ENCODE peak calls at places on chromosomes 7 and 10, in four cellular contexts. P, I, K and O are unnamed samples.

GRCh38 chr10:62803993-62804383 is 532 bp upstream of the ADO start:
- DNase-seq in P (no peak), I (no peak), K (no peak), O (no peak)

GRCh38 chr10:131847241-131847783 is 53.5 kb upstream of the PPP2R2D start:
- DNase-seq in P (no peak), I (no peak), K (peak; percentile 6), O (no peak)

GRCh38 chr10:58756126-58756525 is 243.5 kb downstream of the BICC1 start:
- DNase-seq in P (no peak), I (no peak), K (no peak), O (no peak)

GRCh38 chr10:51718804-51719291 is 19.5 kb upstream of the CSTF2T start:
- DNase-seq in P (no peak), I (no peak), K (no peak), O (no peak)

GRCh38 chr7:30240401-30240800 is 44.0 kb upstream of the ZNRF2 start:
- DNase-seq in P (no peak), I (no peak), K (no peak), O (no peak)

GRCh38 chr7:78215199-78215598 is 416.6 kb downstream of the PHTF2 start:
- DNase-seq in P (no peak), I (no peak), K (no peak), O (no peak)

GRCh38 chr10:17474595-17474994 is 20.2 kb upstream of the ST8SIA6 start:
- DNase-seq in P (no peak), I (no peak), K (no peak), O (no peak)

GRCh38 chr7:101743241-101743994 is 74.0 kb upstream of the CUX1 start:
- DNase-seq in P (peak; percentile 71), I (peak; percentile 85), K (peak; percentile 44), O (no peak)